ENCODE peak calls at places on chromosomes 2 and 18, in ten cellular contexts. T is cerebellar cortex; P is stimulated activated CD8-positive, alpha-beta memory T cell treated with anti-CD3 and anti-CD28 coated beads, Interleukin-7, amount 100 ng/mL, for 24 hours; Y is mucosa of descending colon; M is skeletal muscle cell; B is activated CD4-positive, alpha-beta T cell treated with anti-CD3 and anti-CD28 coated beads, Interleukin-2, amount 50 U/mL, for 48 hours; G is NK-92 treated with Interleukin-12 subunit alpha and Interleukin-12 subunit beta, amount 100 ng/mL, for 24 hours; N is NCI-H2029 treated with DMSO at 0.1 percent for 48 hours; L is GM12865; Q is cardiac muscle cell. A is an unnamed sample.

GRCh38 chr2:72136933-72137497 is 10.6 kb downstream of the CYP26B1 start:
- DNase-seq in T (no peak), P (no peak), Y (no peak), M (no peak), B (no peak), G (no peak), N (no peak), L (no peak), Q (no peak), A (no peak)

GRCh38 chr2:189300917-189301316 is 121.4 kb upstream of the COL5A2 start:
- DNase-seq in T (no peak), P (no peak), Y (no peak), M (no peak), B (no peak), G (no peak), N (no peak), L (no peak), Q (no peak), A (no peak)

GRCh38 chr18:33839452-33840225 is 261.6 kb downstream of the ASXL3 start:
- DNase-seq in T (peak), P (no peak), Y (peak), M (no peak), B (no peak), G (no peak), N (peak), L (peak), Q (peak), A (peak)

GRCh38 chr2:136248907-136249306 is 131.0 kb upstream of the CXCR4 start:
- DNase-seq in T (no peak), P (no peak), Y (no peak), M (no peak), B (no peak), G (no peak), N (no peak), L (no peak), Q (no peak), A (no peak)

GRCh38 chr18:73884868-73885267 is 262.8 kb downstream of the FBXO15 start:
- DNase-seq in T (no peak), P (no peak), Y (no peak), M (no peak), B (no peak), G (no peak), N (no peak), L (no peak), Q (no peak), A (no peak)

GRCh38 chr18:80105369-80106167 is 3.5 kb upstream of the ADNP2 start:
- DNase-seq in T (no peak), P (no peak), Y (no peak), M (no peak), B (no peak), G (no peak), N (no peak), L (peak), Q (no peak), A (no peak)

GRCh38 chr2:15145046-15145817 is 415.9 kb downstream of the NBAS start:
- DNase-seq in T (no peak), P (no peak), Y (no peak), M (no peak), B (no peak), G (no peak), N (no peak), L (no peak), Q (no peak), A (no peak)

GRCh38 chr2:53594586-53594918 is 173.1 kb upstream of the CHAC2 start:
- DNase-seq in T (no peak), P (no peak), Y (no peak), M (no peak), B (no peak), G (no peak), N (peak), L (no peak), Q (no peak), A (peak)

GRCh38 chr2:121993682-121994081 is 238.2 kb downstream of the TSN start:
- DNase-seq in T (no peak), P (no peak), Y (no peak), M (no peak), B (no peak), G (no peak), N (no peak), L (no peak), Q (no peak), A (no peak)

GRCh38 chr2:168912466-168913170 is 11.5 kb downstream of the G6PC2 start:
- DNase-seq in T (peak), P (no peak), Y (no peak), M (no peak), B (no peak), G (no peak), N (no peak), L (no peak), Q (peak), A (peak)

GRCh38 chr2:143704432-143705106 is 575.4 kb downstream of the ARHGAP15 start:
- DNase-seq in T (no peak), P (no peak), Y (no peak), M (no peak), B (no peak), G (no peak), N (no peak), L (peak), Q (peak), A (no peak)

GRCh38 chr2:149991576-149991975 is 404.0 kb upstream of the MMADHC start:
- DNase-seq in T (peak), P (no peak), Y (no peak), M (no peak), B (no peak), G (no peak), N (no peak), L (no peak), Q (peak), A (no peak)

GRCh38 chr2:205772983-205773382 is 90.7 kb downstream of the NRP2 start:
- DNase-seq in T (no peak), P (no peak), Y (peak), M (no peak), B (no peak), G (no peak), N (no peak), L (no peak), Q (no peak), A (peak)

GRCh38 chr2:187329586-187329985 is 118.5 kb downstream of the CALCRL start:
- DNase-seq in T (no peak), P (no peak), Y (no peak), M (no peak), B (no peak), G (no peak), N (no peak), L (no peak), Q (no peak), A (no peak)

GRCh38 chr2:240247241-240247867 is 106.9 kb upstream of the OTOS start:
- DNase-seq in T (no peak), P (no peak), Y (no peak), M (no peak), B (no peak), G (no peak), N (no peak), L (no peak), Q (no peak), A (no peak)

GRCh38 chr2:102301867-102302362 is 9.4 kb upstream of the IL1RL1 start:
- DNase-seq in T (peak), P (no peak), Y (peak), M (no peak), B (peak), G (peak), N (no peak), L (peak), Q (peak), A (no peak)

GRCh38 chr2:57907411-57907810 is 139.2 kb upstream of the VRK2 start:
- DNase-seq in T (no peak), P (no peak), Y (no peak), M (no peak), B (no peak), G (no peak), N (no peak), L (no peak), Q (no peak), A (no peak)

GRCh38 chr2:108268001-108268400 is 20.7 kb upstream of the SULT1C2 start:
- DNase-seq in T (no peak), P (no peak), Y (no peak), M (peak), B (no peak), G (no peak), N (no peak), L (no peak), Q (peak), A (no peak)

GRCh38 chr2:38176619-38177021 is 100.7 kb upstream of the CYP1B1 start:
- DNase-seq in T (no peak), P (no peak), Y (no peak), M (peak), B (no peak), G (no peak), N (no peak), L (no peak), Q (peak), A (no peak)

GRCh38 chr2:67453365-67453764 is 56.2 kb downstream of the ETAA1 start:
- DNase-seq in T (no peak), P (no peak), Y (no peak), M (no peak), B (no peak), G (no peak), N (no peak), L (no peak), Q (no peak), A (no peak)

GRCh38 chr2:120330946-120331822 is 14.8 kb upstream of the INHBB start:
- DNase-seq in T (no peak), P (no peak), Y (no peak), M (no peak), B (no peak), G (no peak), N (no peak), L (peak), Q (no peak), A (no peak)

GRCh38 chr2:218782529-218782845 is 540 bp downstream of the CYP27A1 start:
- DNase-seq in T (no peak), P (no peak), Y (no peak), M (no peak), B (no peak), G (no peak), N (no peak), L (no peak), Q (peak), A (no peak)

GRCh38 chr18:78908462-78908861 is 71.2 kb upstream of the SALL3 start:
- DNase-seq in T (no peak), P (no peak), Y (no peak), M (no peak), B (no peak), G (no peak), N (no peak), L (no peak), Q (no peak), A (no peak)

GRCh38 chr2:206275274-206276160 is 1.1 kb downstream of the ZDBF2 start:
- DNase-seq in T (peak), P (no peak), Y (peak), M (peak), B (no peak), G (no peak), N (no peak), L (peak), Q (peak), A (peak)

GRCh38 chr18:42882146-42882545 is 233.3 kb downstream of the RIT2 start:
- DNase-seq in T (no peak), P (no peak), Y (no peak), M (peak), B (no peak), G (no peak), N (no peak), L (no peak), Q (no peak), A (no peak)

GRCh38 chr2:194166818-194167217 is 1490.2 kb upstream of the SLC39A10 start:
- DNase-seq in T (peak), P (no peak), Y (peak), M (no peak), B (no peak), G (no peak), N (peak), L (peak), Q (peak), A (peak)

GRCh38 chr2:190984595-190984994 is 29.4 kb downstream of the STAT1 start:
- DNase-seq in T (no peak), P (no peak), Y (no peak), M (no peak), B (no peak), G (no peak), N (no peak), L (no peak), Q (peak), A (no peak)